ENCODE peak calls at places on chromosomes 13 and 19, in ten cellular contexts. One of them, this sample, is unnamed.

GRCh38 chr19:49949735-49950589 is 11.0 kb downstream of the SIGLEC11 start:
- DNase-seq in SJSA1: no peak
- DNase-seq in hypothalamus: no peak
- DNase-seq in endodermal cell: no peak
- DNase-seq in HL-60: no peak
- DNase-seq in stimulated activated CD8-positive, alpha-beta memory T cell treated with anti-CD3 and anti-CD28 coated beads, Interleukin-4, amount 100 ng/mL, for 1 hour: no peak
- DNase-seq in upper lobe of right lung: no peak
- DNase-seq in NCI-H2107: no peak
- DNase-seq in AG20443: no peak
- DNase-seq in astrocyte of the spinal cord: no peak
- DNase-seq in this sample: no peak

GRCh38 chr19:2081873-2082810 is 14.0 kb downstream of the MOB3A start:
- DNase-seq in SJSA1: no peak
- DNase-seq in hypothalamus: no peak
- DNase-seq in endodermal cell: no peak
- DNase-seq in HL-60: peak; percentile 78
- DNase-seq in stimulated activated CD8-positive, alpha-beta memory T cell treated with anti-CD3 and anti-CD28 coated beads, Interleukin-4, amount 100 ng/mL, for 1 hour: no peak
- DNase-seq in upper lobe of right lung: no peak
- DNase-seq in NCI-H2107: no peak
- DNase-seq in AG20443: no peak
- DNase-seq in astrocyte of the spinal cord: no peak
- DNase-seq in this sample: no peak

GRCh38 chr19:54431255-54431838 is 16.1 kb downstream of the TTYH1 start:
- DNase-seq in SJSA1: no peak
- DNase-seq in hypothalamus: no peak
- DNase-seq in endodermal cell: no peak
- DNase-seq in HL-60: no peak
- DNase-seq in stimulated activated CD8-positive, alpha-beta memory T cell treated with anti-CD3 and anti-CD28 coated beads, Interleukin-4, amount 100 ng/mL, for 1 hour: no peak
- DNase-seq in upper lobe of right lung: peak; percentile 83
- DNase-seq in NCI-H2107: no peak
- DNase-seq in AG20443: no peak
- DNase-seq in astrocyte of the spinal cord: peak; percentile 34
- DNase-seq in this sample: no peak

GRCh38 chr13:46751811-46752635 is 44.9 kb downstream of the ESD start:
- DNase-seq in SJSA1: no peak
- DNase-seq in hypothalamus: no peak
- DNase-seq in endodermal cell: no peak
- DNase-seq in HL-60: peak; percentile 93
- DNase-seq in stimulated activated CD8-positive, alpha-beta memory T cell treated with anti-CD3 and anti-CD28 coated beads, Interleukin-4, amount 100 ng/mL, for 1 hour: peak; percentile 26
- DNase-seq in upper lobe of right lung: no peak
- DNase-seq in NCI-H2107: no peak
- DNase-seq in AG20443: peak; percentile 30
- DNase-seq in astrocyte of the spinal cord: peak; percentile 43
- DNase-seq in this sample: no peak

GRCh38 chr13:112198611-112199010 is 131.7 kb downstream of the SOX1 start:
- DNase-seq in SJSA1: no peak
- DNase-seq in hypothalamus: no peak
- DNase-seq in endodermal cell: no peak
- DNase-seq in HL-60: no peak
- DNase-seq in stimulated activated CD8-positive, alpha-beta memory T cell treated with anti-CD3 and anti-CD28 coated beads, Interleukin-4, amount 100 ng/mL, for 1 hour: no peak
- DNase-seq in upper lobe of right lung: no peak
- DNase-seq in NCI-H2107: no peak
- DNase-seq in AG20443: no peak
- DNase-seq in astrocyte of the spinal cord: no peak
- DNase-seq in this sample: no peak

GRCh38 chr19:29393915-29394460 is 131.8 kb upstream of the VSTM2B start:
- DNase-seq in SJSA1: no peak
- DNase-seq in hypothalamus: no peak
- DNase-seq in endodermal cell: no peak
- DNase-seq in HL-60: no peak
- DNase-seq in stimulated activated CD8-positive, alpha-beta memory T cell treated with anti-CD3 and anti-CD28 coated beads, Interleukin-4, amount 100 ng/mL, for 1 hour: no peak
- DNase-seq in upper lobe of right lung: no peak
- DNase-seq in NCI-H2107: no peak
- DNase-seq in AG20443: no peak
- DNase-seq in astrocyte of the spinal cord: no peak
- DNase-seq in this sample: no peak

GRCh38 chr19:33212773-33213172 is 12.9 kb downstream of the SLC7A10 start:
- DNase-seq in SJSA1: no peak
- DNase-seq in hypothalamus: no peak
- DNase-seq in endodermal cell: no peak
- DNase-seq in HL-60: no peak
- DNase-seq in stimulated activated CD8-positive, alpha-beta memory T cell treated with anti-CD3 and anti-CD28 coated beads, Interleukin-4, amount 100 ng/mL, for 1 hour: no peak
- DNase-seq in upper lobe of right lung: no peak
- DNase-seq in NCI-H2107: no peak
- DNase-seq in AG20443: no peak
- DNase-seq in astrocyte of the spinal cord: no peak
- DNase-seq in this sample: no peak

GRCh38 chr13:50650936-50651638 is 192.4 kb downstream of the DLEU7 start:
- DNase-seq in SJSA1: no peak
- DNase-seq in hypothalamus: no peak
- DNase-seq in endodermal cell: no peak
- DNase-seq in HL-60: no peak
- DNase-seq in stimulated activated CD8-positive, alpha-beta memory T cell treated with anti-CD3 and anti-CD28 coated beads, Interleukin-4, amount 100 ng/mL, for 1 hour: no peak
- DNase-seq in upper lobe of right lung: no peak
- DNase-seq in NCI-H2107: no peak
- DNase-seq in AG20443: no peak
- DNase-seq in astrocyte of the spinal cord: peak; percentile 24
- DNase-seq in this sample: no peak

GRCh38 chr19:38057954-38058690 is 151.1 kb downstream of the SIPA1L3 start:
- DNase-seq in SJSA1: no peak
- DNase-seq in hypothalamus: no peak
- DNase-seq in endodermal cell: peak; percentile 61
- DNase-seq in HL-60: no peak
- DNase-seq in stimulated activated CD8-positive, alpha-beta memory T cell treated with anti-CD3 and anti-CD28 coated beads, Interleukin-4, amount 100 ng/mL, for 1 hour: no peak
- DNase-seq in upper lobe of right lung: peak; percentile 87
- DNase-seq in NCI-H2107: peak; percentile 60
- DNase-seq in AG20443: no peak
- DNase-seq in astrocyte of the spinal cord: no peak
- DNase-seq in this sample: no peak

GRCh38 chr13:50228527-50228926 is 213.3 kb downstream of the KCNRG start:
- DNase-seq in SJSA1: no peak
- DNase-seq in hypothalamus: no peak
- DNase-seq in endodermal cell: no peak
- DNase-seq in HL-60: no peak
- DNase-seq in stimulated activated CD8-positive, alpha-beta memory T cell treated with anti-CD3 and anti-CD28 coated beads, Interleukin-4, amount 100 ng/mL, for 1 hour: no peak
- DNase-seq in upper lobe of right lung: no peak
- DNase-seq in NCI-H2107: peak; percentile 25
- DNase-seq in AG20443: no peak
- DNase-seq in astrocyte of the spinal cord: no peak
- DNase-seq in this sample: no peak

GRCh38 chr19:40510526-40511115 is 43.8 kb downstream of the SPTBN4 start:
- DNase-seq in SJSA1: peak; percentile 64
- DNase-seq in hypothalamus: no peak
- DNase-seq in endodermal cell: no peak
- DNase-seq in HL-60: no peak
- DNase-seq in stimulated activated CD8-positive, alpha-beta memory T cell treated with anti-CD3 and anti-CD28 coated beads, Interleukin-4, amount 100 ng/mL, for 1 hour: no peak
- DNase-seq in upper lobe of right lung: no peak
- DNase-seq in NCI-H2107: no peak
- DNase-seq in AG20443: no peak
- DNase-seq in astrocyte of the spinal cord: peak; percentile 29
- DNase-seq in this sample: no peak

GRCh38 chr13:36571444-36571843 is 102.4 kb upstream of the SERTM1 start:
- DNase-seq in SJSA1: no peak
- DNase-seq in hypothalamus: no peak
- DNase-seq in endodermal cell: no peak
- DNase-seq in HL-60: no peak
- DNase-seq in stimulated activated CD8-positive, alpha-beta memory T cell treated with anti-CD3 and anti-CD28 coated beads, Interleukin-4, amount 100 ng/mL, for 1 hour: no peak
- DNase-seq in upper lobe of right lung: no peak
- DNase-seq in NCI-H2107: no peak
- DNase-seq in AG20443: no peak
- DNase-seq in astrocyte of the spinal cord: no peak
- DNase-seq in this sample: no peak

GRCh38 chr13:98368019-98368418 is 190.9 kb upstream of the RNF113B start:
- DNase-seq in SJSA1: peak; percentile 42
- DNase-seq in hypothalamus: no peak
- DNase-seq in endodermal cell: no peak
- DNase-seq in HL-60: no peak
- DNase-seq in stimulated activated CD8-positive, alpha-beta memory T cell treated with anti-CD3 and anti-CD28 coated beads, Interleukin-4, amount 100 ng/mL, for 1 hour: no peak
- DNase-seq in upper lobe of right lung: no peak
- DNase-seq in NCI-H2107: no peak
- DNase-seq in AG20443: peak; percentile 47
- DNase-seq in astrocyte of the spinal cord: peak; percentile 64
- DNase-seq in this sample: no peak

GRCh38 chr19:55605637-55606470 is at the start of gene ZNF865:
- DNase-seq in SJSA1: peak; percentile 86
- DNase-seq in hypothalamus: peak; percentile 25
- DNase-seq in endodermal cell: peak; percentile 92
- DNase-seq in HL-60: peak; percentile 85
- DNase-seq in stimulated activated CD8-positive, alpha-beta memory T cell treated with anti-CD3 and anti-CD28 coated beads, Interleukin-4, amount 100 ng/mL, for 1 hour: peak; percentile 41
- DNase-seq in upper lobe of right lung: peak; percentile 86
- DNase-seq in NCI-H2107: peak; percentile 45
- DNase-seq in AG20443: peak; percentile 82
- DNase-seq in astrocyte of the spinal cord: peak; percentile 87
- DNase-seq in this sample: peak; percentile 67

GRCh38 chr19:7980168-7980567 is 25.3 kb downstream of the ELAVL1 start:
- DNase-seq in SJSA1: no peak
- DNase-seq in hypothalamus: no peak
- DNase-seq in endodermal cell: no peak
- DNase-seq in HL-60: no peak
- DNase-seq in stimulated activated CD8-positive, alpha-beta memory T cell treated with anti-CD3 and anti-CD28 coated beads, Interleukin-4, amount 100 ng/mL, for 1 hour: no peak
- DNase-seq in upper lobe of right lung: no peak
- DNase-seq in NCI-H2107: no peak
- DNase-seq in AG20443: no peak
- DNase-seq in astrocyte of the spinal cord: no peak
- DNase-seq in this sample: no peak

GRCh38 chr13:106156468-106156867 is 379.0 kb downstream of the EFNB2 start:
- DNase-seq in SJSA1: peak; percentile 89
- DNase-seq in hypothalamus: no peak
- DNase-seq in endodermal cell: no peak
- DNase-seq in HL-60: no peak
- DNase-seq in stimulated activated CD8-positive, alpha-beta memory T cell treated with anti-CD3 and anti-CD28 coated beads, Interleukin-4, amount 100 ng/mL, for 1 hour: no peak
- DNase-seq in upper lobe of right lung: no peak
- DNase-seq in NCI-H2107: no peak
- DNase-seq in AG20443: peak; percentile 80
- DNase-seq in astrocyte of the spinal cord: peak; percentile 98
- DNase-seq in this sample: no peak

GRCh38 chr19:14577885-14578427 is 4.9 kb upstream of the CLEC17A start:
- DNase-seq in SJSA1: no peak
- DNase-seq in hypothalamus: no peak
- DNase-seq in endodermal cell: peak; percentile 72
- DNase-seq in HL-60: no peak
- DNase-seq in stimulated activated CD8-positive, alpha-beta memory T cell treated with anti-CD3 and anti-CD28 coated beads, Interleukin-4, amount 100 ng/mL, for 1 hour: no peak
- DNase-seq in upper lobe of right lung: no peak
- DNase-seq in NCI-H2107: no peak
- DNase-seq in AG20443: no peak
- DNase-seq in astrocyte of the spinal cord: no peak
- DNase-seq in this sample: no peak

GRCh38 chr13:34207334-34207733 is 389.4 kb downstream of the RFC3 start:
- DNase-seq in SJSA1: peak; percentile 83
- DNase-seq in hypothalamus: no peak
- DNase-seq in endodermal cell: no peak
- DNase-seq in HL-60: no peak
- DNase-seq in stimulated activated CD8-positive, alpha-beta memory T cell treated with anti-CD3 and anti-CD28 coated beads, Interleukin-4, amount 100 ng/mL, for 1 hour: no peak
- DNase-seq in upper lobe of right lung: no peak
- DNase-seq in NCI-H2107: no peak
- DNase-seq in AG20443: peak; percentile 86
- DNase-seq in astrocyte of the spinal cord: peak; percentile 77
- DNase-seq in this sample: no peak

GRCh38 chr19:17629760-17630159 is 58.4 kb downstream of the UNC13A start:
- DNase-seq in SJSA1: no peak
- DNase-seq in hypothalamus: no peak
- DNase-seq in endodermal cell: no peak
- DNase-seq in HL-60: no peak
- DNase-seq in stimulated activated CD8-positive, alpha-beta memory T cell treated with anti-CD3 and anti-CD28 coated beads, Interleukin-4, amount 100 ng/mL, for 1 hour: no peak
- DNase-seq in upper lobe of right lung: no peak
- DNase-seq in NCI-H2107: no peak
- DNase-seq in AG20443: no peak
- DNase-seq in astrocyte of the spinal cord: no peak
- DNase-seq in this sample: no peak

GRCh38 chr13:27006519-27007161 is 165.0 kb downstream of the USP12 start:
- DNase-seq in SJSA1: no peak
- DNase-seq in hypothalamus: peak; percentile 11
- DNase-seq in endodermal cell: peak; percentile 77
- DNase-seq in HL-60: no peak
- DNase-seq in stimulated activated CD8-positive, alpha-beta memory T cell treated with anti-CD3 and anti-CD28 coated beads, Interleukin-4, amount 100 ng/mL, for 1 hour: no peak
- DNase-seq in upper lobe of right lung: peak; percentile 81
- DNase-seq in NCI-H2107: peak; percentile 78
- DNase-seq in AG20443: peak; percentile 77
- DNase-seq in astrocyte of the spinal cord: no peak
- DNase-seq in this sample: no peak

GRCh38 chr13:96821381-96821780 is 172.9 kb downstream of the OXGR1 start:
- DNase-seq in SJSA1: no peak
- DNase-seq in hypothalamus: no peak
- DNase-seq in endodermal cell: no peak
- DNase-seq in HL-60: no peak
- DNase-seq in stimulated activated CD8-positive, alpha-beta memory T cell treated with anti-CD3 and anti-CD28 coated beads, Interleukin-4, amount 100 ng/mL, for 1 hour: no peak
- DNase-seq in upper lobe of right lung: no peak
- DNase-seq in NCI-H2107: no peak
- DNase-seq in AG20443: no peak
- DNase-seq in astrocyte of the spinal cord: peak; percentile 32
- DNase-seq in this sample: no peak

GRCh38 chr19:17841810-17842662 is 5.7 kb downstream of the JAK3 start:
- DNase-seq in SJSA1: peak; percentile 63
- DNase-seq in hypothalamus: no peak
- DNase-seq in endodermal cell: peak; percentile 100
- DNase-seq in HL-60: no peak
- DNase-seq in stimulated activated CD8-positive, alpha-beta memory T cell treated with anti-CD3 and anti-CD28 coated beads, Interleukin-4, amount 100 ng/mL, for 1 hour: peak; percentile 27
- DNase-seq in upper lobe of right lung: peak; percentile 79
- DNase-seq in NCI-H2107: peak; percentile 25
- DNase-seq in AG20443: peak; percentile 91
- DNase-seq in astrocyte of the spinal cord: peak; percentile 82
- DNase-seq in this sample: peak; percentile 80

GRCh38 chr19:50669319-50670101 is 20.3 kb downstream of the C19orf81 start:
- DNase-seq in SJSA1: no peak
- DNase-seq in hypothalamus: no peak
- DNase-seq in endodermal cell: peak; percentile 71
- DNase-seq in HL-60: peak; percentile 26
- DNase-seq in stimulated activated CD8-positive, alpha-beta memory T cell treated with anti-CD3 and anti-CD28 coated beads, Interleukin-4, amount 100 ng/mL, for 1 hour: peak; percentile 3
- DNase-seq in upper lobe of right lung: no peak
- DNase-seq in NCI-H2107: no peak
- DNase-seq in AG20443: peak; percentile 77
- DNase-seq in astrocyte of the spinal cord: peak; percentile 6
- DNase-seq in this sample: peak; percentile 20

GRCh38 chr19:51327066-51327985 is 14.6 kb downstream of the VSIG10L start:
- DNase-seq in SJSA1: no peak
- DNase-seq in hypothalamus: no peak
- DNase-seq in endodermal cell: peak; percentile 95
- DNase-seq in HL-60: peak; percentile 72
- DNase-seq in stimulated activated CD8-positive, alpha-beta memory T cell treated with anti-CD3 and anti-CD28 coated beads, Interleukin-4, amount 100 ng/mL, for 1 hour: no peak
- DNase-seq in upper lobe of right lung: peak; percentile 75
- DNase-seq in NCI-H2107: no peak
- DNase-seq in AG20443: peak; percentile 88
- DNase-seq in astrocyte of the spinal cord: no peak
- DNase-seq in this sample: no peak

GRCh38 chr19:49468746-49469447 is 5.1 kb upstream of the FLT3LG start:
- DNase-seq in SJSA1: no peak
- DNase-seq in hypothalamus: no peak
- DNase-seq in endodermal cell: peak; percentile 93
- DNase-seq in HL-60: peak; percentile 52
- DNase-seq in stimulated activated CD8-positive, alpha-beta memory T cell treated with anti-CD3 and anti-CD28 coated beads, Interleukin-4, amount 100 ng/mL, for 1 hour: peak; percentile 70
- DNase-seq in upper lobe of right lung: no peak
- DNase-seq in NCI-H2107: no peak
- DNase-seq in AG20443: peak; percentile 75
- DNase-seq in astrocyte of the spinal cord: peak; percentile 46
- DNase-seq in this sample: peak; percentile 75

GRCh38 chr19:29489182-29489951 is 36.4 kb upstream of the VSTM2B start:
- DNase-seq in SJSA1: peak; percentile 32
- DNase-seq in hypothalamus: no peak
- DNase-seq in endodermal cell: peak; percentile 22
- DNase-seq in HL-60: no peak
- DNase-seq in stimulated activated CD8-positive, alpha-beta memory T cell treated with anti-CD3 and anti-CD28 coated beads, Interleukin-4, amount 100 ng/mL, for 1 hour: no peak
- DNase-seq in upper lobe of right lung: peak; percentile 31
- DNase-seq in NCI-H2107: no peak
- DNase-seq in AG20443: peak; percentile 7
- DNase-seq in astrocyte of the spinal cord: no peak
- DNase-seq in this sample: no peak

GRCh38 chr19:41359741-41360140 is 4.2 kb downstream of the B9D2 start:
- DNase-seq in SJSA1: no peak
- DNase-seq in hypothalamus: no peak
- DNase-seq in endodermal cell: no peak
- DNase-seq in HL-60: no peak
- DNase-seq in stimulated activated CD8-positive, alpha-beta memory T cell treated with anti-CD3 and anti-CD28 coated beads, Interleukin-4, amount 100 ng/mL, for 1 hour: no peak
- DNase-seq in upper lobe of right lung: no peak
- DNase-seq in NCI-H2107: no peak
- DNase-seq in AG20443: no peak
- DNase-seq in astrocyte of the spinal cord: no peak
- DNase-seq in this sample: no peak

GRCh38 chr19:29724102-29724641 is 9.1 kb upstream of the C19orf12 start:
- DNase-seq in SJSA1: no peak
- DNase-seq in hypothalamus: no peak
- DNase-seq in endodermal cell: peak; percentile 77
- DNase-seq in HL-60: peak; percentile 80
- DNase-seq in stimulated activated CD8-positive, alpha-beta memory T cell treated with anti-CD3 and anti-CD28 coated beads, Interleukin-4, amount 100 ng/mL, for 1 hour: no peak
- DNase-seq in upper lobe of right lung: no peak
- DNase-seq in NCI-H2107: no peak
- DNase-seq in AG20443: peak; percentile 41
- DNase-seq in astrocyte of the spinal cord: peak; percentile 3
- DNase-seq in this sample: no peak